ENCODE peak calls at places on chromosomes 1 and 21, in four cellular contexts. One of them, this sample, is unnamed.

GRCh38 chr1:66182551-66183178 is 351.3 kb upstream of the SGIP1 start:
- DNase-seq in WTC11: no peak
- DNase-seq in BJ: peak; percentile 62
- DNase-seq in fibroblast of the aortic adventitia: peak; percentile 75
- DNase-seq in this sample: peak; percentile 95

GRCh38 chr1:192959657-192960186 is 99.4 kb downstream of the UCHL5 start:
- DNase-seq in WTC11: no peak
- DNase-seq in BJ: no peak
- DNase-seq in fibroblast of the aortic adventitia: peak; percentile 31
- DNase-seq in this sample: no peak

GRCh38 chr1:186152227-186152944 is 222.7 kb downstream of the TPR start:
- DNase-seq in WTC11: no peak
- DNase-seq in BJ: peak; percentile 56
- DNase-seq in fibroblast of the aortic adventitia: peak; percentile 73
- DNase-seq in this sample: peak; percentile 76

GRCh38 chr1:228777211-228777610 is 41.9 kb downstream of the RHOU start:
- DNase-seq in WTC11: no peak
- DNase-seq in BJ: no peak
- DNase-seq in fibroblast of the aortic adventitia: no peak
- DNase-seq in this sample: no peak

GRCh38 chr1:36816348-36816747 is 218.0 kb downstream of the GRIK3 start:
- DNase-seq in WTC11: no peak
- DNase-seq in BJ: no peak
- DNase-seq in fibroblast of the aortic adventitia: no peak
- DNase-seq in this sample: no peak

GRCh38 chr1:185400057-185400456 is 83.0 kb upstream of the IVNS1ABP start:
- DNase-seq in WTC11: no peak
- DNase-seq in BJ: peak; percentile 51
- DNase-seq in fibroblast of the aortic adventitia: peak; percentile 76
- DNase-seq in this sample: peak; percentile 83

GRCh38 chr1:107534632-107535031 is 393.8 kb downstream of the NTNG1 start:
- DNase-seq in WTC11: no peak
- DNase-seq in BJ: no peak
- DNase-seq in fibroblast of the aortic adventitia: no peak
- DNase-seq in this sample: no peak

GRCh38 chr1:215344534-215344933 is 222.6 kb upstream of the KCTD3 start:
- DNase-seq in WTC11: no peak
- DNase-seq in BJ: no peak
- DNase-seq in fibroblast of the aortic adventitia: no peak
- DNase-seq in this sample: no peak

GRCh38 chr1:189899686-189900495 is 577.8 kb downstream of the BRINP3 start:
- DNase-seq in WTC11: no peak
- DNase-seq in BJ: no peak
- DNase-seq in fibroblast of the aortic adventitia: no peak
- DNase-seq in this sample: no peak

GRCh38 chr21:17671733-17672132 is 59.0 kb upstream of the BTG3 start:
- DNase-seq in WTC11: no peak
- DNase-seq in BJ: no peak
- DNase-seq in fibroblast of the aortic adventitia: no peak
- DNase-seq in this sample: no peak

GRCh38 chr1:39204441-39205081 is at the start of gene MACF1:
- DNase-seq in WTC11: no peak
- DNase-seq in BJ: peak; percentile 77
- DNase-seq in fibroblast of the aortic adventitia: peak; percentile 98
- DNase-seq in this sample: peak; percentile 98
- TF ChIP-seq CTCF in WTC11: no peak
- TF ChIP-seq CTCF in BJ: peak; percentile 62
- TF ChIP-seq CTCF in fibroblast of the aortic adventitia: peak; percentile 78
- TF ChIP-seq CTCF in this sample: peak; percentile 44

GRCh38 chr1:54810144-54810942 is 9.2 kb upstream of the TTC22 start:
- DNase-seq in WTC11: peak; percentile 84
- DNase-seq in BJ: no peak
- DNase-seq in fibroblast of the aortic adventitia: peak; percentile 62
- DNase-seq in this sample: no peak

GRCh38 chr1:54807756-54808155 is 6.6 kb upstream of the TTC22 start:
- DNase-seq in WTC11: no peak
- DNase-seq in BJ: no peak
- DNase-seq in fibroblast of the aortic adventitia: no peak
- DNase-seq in this sample: no peak

GRCh38 chr1:54806931-54807611 is 5.9 kb upstream of the TTC22 start:
- DNase-seq in WTC11: no peak
- DNase-seq in BJ: no peak
- DNase-seq in fibroblast of the aortic adventitia: peak; percentile 21
- DNase-seq in this sample: peak; percentile 30

GRCh38 chr1:54809496-54810074 is 8.5 kb upstream of the TTC22 start:
- DNase-seq in WTC11: no peak
- DNase-seq in BJ: no peak
- DNase-seq in fibroblast of the aortic adventitia: no peak
- DNase-seq in this sample: no peak

GRCh38 chr1:54808443-54809207 is 7.5 kb upstream of the TTC22 start:
- DNase-seq in WTC11: no peak
- DNase-seq in BJ: no peak
- DNase-seq in fibroblast of the aortic adventitia: no peak
- DNase-seq in this sample: no peak
- TF ChIP-seq CTCF in WTC11: no peak
- TF ChIP-seq CTCF in BJ: peak; percentile 55
- TF ChIP-seq CTCF in fibroblast of the aortic adventitia: peak; percentile 10
- TF ChIP-seq CTCF in this sample: peak; percentile 35

GRCh38 chr1:226649780-226650179 is 89.3 kb downstream of the ITPKB start:
- DNase-seq in WTC11: peak; percentile 40
- DNase-seq in BJ: no peak
- DNase-seq in fibroblast of the aortic adventitia: peak; percentile 58
- DNase-seq in this sample: no peak
- TF ChIP-seq CTCF in WTC11: no peak
- TF ChIP-seq CTCF in BJ: peak; percentile 36
- TF ChIP-seq CTCF in fibroblast of the aortic adventitia: peak; percentile 33
- TF ChIP-seq CTCF in this sample: no peak

GRCh38 chr1:237794071-237794470 is 96.7 kb downstream of the ZP4 start:
- DNase-seq in WTC11: no peak
- DNase-seq in BJ: no peak
- DNase-seq in fibroblast of the aortic adventitia: no peak
- DNase-seq in this sample: peak; percentile 3

GRCh38 chr1:237804516-237804915 is 86.2 kb downstream of the ZP4 start:
- DNase-seq in WTC11: no peak
- DNase-seq in BJ: no peak
- DNase-seq in fibroblast of the aortic adventitia: no peak
- DNase-seq in this sample: no peak

GRCh38 chr1:237795558-237795957 is 95.2 kb downstream of the ZP4 start:
- DNase-seq in WTC11: no peak
- DNase-seq in BJ: no peak
- DNase-seq in fibroblast of the aortic adventitia: no peak
- DNase-seq in this sample: no peak

DNA sequence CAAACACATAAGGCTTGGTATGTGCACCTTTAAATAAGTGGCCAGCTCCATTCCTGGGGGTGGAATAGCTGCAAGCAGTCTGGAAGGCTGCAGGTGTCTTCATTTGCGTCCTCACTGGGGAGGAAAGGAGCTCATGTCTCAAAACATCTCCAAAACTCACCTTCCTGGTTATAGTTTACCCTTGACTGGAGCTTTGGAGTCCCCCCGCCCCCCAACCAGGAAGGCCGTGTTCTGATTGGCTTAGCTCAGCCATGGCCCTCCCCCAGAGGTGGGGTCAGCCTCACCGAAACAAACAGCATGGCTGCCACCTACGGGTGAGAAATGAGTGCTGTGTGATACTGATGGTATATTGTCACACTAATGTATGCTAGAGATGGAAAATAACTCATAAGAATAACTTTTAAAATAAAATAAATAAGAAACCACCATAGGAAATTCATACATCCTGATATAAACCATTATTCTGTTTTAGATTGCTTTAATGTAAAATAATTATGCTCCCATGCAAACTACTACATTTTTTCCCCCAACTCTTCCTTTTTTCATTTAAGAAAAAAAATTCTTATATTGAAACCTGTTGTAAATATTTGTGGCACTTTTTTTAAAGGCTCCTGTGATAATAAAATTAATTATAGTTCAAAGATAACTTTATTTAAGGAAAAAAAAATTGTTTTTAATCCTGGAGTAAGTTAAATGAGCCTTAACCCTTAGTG is 90.8 kb downstream of the ZP4 start:
- DNase-seq in WTC11: peak; percentile 88
- DNase-seq in BJ: no peak
- DNase-seq in fibroblast of the aortic adventitia: no peak
- DNase-seq in this sample: no peak
- TF ChIP-seq CTCF in WTC11: peak; percentile 38
- TF ChIP-seq CTCF in BJ: no peak
- TF ChIP-seq CTCF in fibroblast of the aortic adventitia: no peak
- TF ChIP-seq CTCF in this sample: peak; percentile 10

GRCh38 chr1:26745191-26745590 is 42.6 kb upstream of the PIGV start:
- DNase-seq in WTC11: no peak
- DNase-seq in BJ: no peak
- DNase-seq in fibroblast of the aortic adventitia: no peak
- DNase-seq in this sample: peak; percentile 75

GRCh38 chr1:26743426-26744059 is 44.2 kb upstream of the PIGV start:
- DNase-seq in WTC11: no peak
- DNase-seq in BJ: no peak
- DNase-seq in fibroblast of the aortic adventitia: no peak
- DNase-seq in this sample: no peak

GRCh38 chr1:26747048-26747447 is 40.7 kb upstream of the PIGV start:
- DNase-seq in WTC11: no peak
- DNase-seq in BJ: no peak
- DNase-seq in fibroblast of the aortic adventitia: no peak
- DNase-seq in this sample: no peak

GRCh38 chr1:26740958-26741357 is 45.1 kb downstream of the ARID1A start:
- DNase-seq in WTC11: no peak
- DNase-seq in BJ: no peak
- DNase-seq in fibroblast of the aortic adventitia: no peak
- DNase-seq in this sample: no peak

GRCh38 chr1:26744075-26744958 is 43.4 kb upstream of the PIGV start:
- DNase-seq in WTC11: peak; percentile 62
- DNase-seq in BJ: peak; percentile 47
- DNase-seq in fibroblast of the aortic adventitia: peak; percentile 92
- DNase-seq in this sample: peak; percentile 91
- TF ChIP-seq CTCF in WTC11: no peak
- TF ChIP-seq CTCF in BJ: no peak
- TF ChIP-seq CTCF in fibroblast of the aortic adventitia: no peak
- TF ChIP-seq CTCF in this sample: no peak

GRCh38 chr1:15916417-15916816 is 59.5 kb downstream of the ZBTB17 start:
- DNase-seq in WTC11: no peak
- DNase-seq in BJ: no peak
- DNase-seq in fibroblast of the aortic adventitia: no peak
- DNase-seq in this sample: peak; percentile 5
- TF ChIP-seq CTCF in WTC11: no peak
- TF ChIP-seq CTCF in BJ: no peak
- TF ChIP-seq CTCF in fibroblast of the aortic adventitia: no peak
- TF ChIP-seq CTCF in this sample: no peak

DNA sequence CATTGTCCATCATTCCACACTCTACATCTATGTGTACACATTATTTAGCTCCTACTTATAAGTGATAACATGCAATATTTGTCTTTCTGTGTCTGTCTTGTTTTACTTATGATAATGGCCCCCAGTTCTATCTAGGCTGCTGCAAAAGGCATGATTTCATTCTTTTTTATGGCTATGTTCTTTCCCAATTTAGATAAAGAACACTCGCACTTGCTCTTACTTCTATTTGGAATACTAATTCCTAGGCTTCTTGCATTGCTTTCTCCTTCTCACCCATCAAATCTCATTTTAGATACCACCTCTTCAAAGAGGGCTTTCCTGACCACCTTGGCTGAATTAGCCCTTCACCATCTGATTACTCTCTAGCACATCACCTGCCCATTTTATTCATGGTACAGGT is 3.0 kb upstream of the RGS4 start:
- DNase-seq in WTC11: no peak
- DNase-seq in BJ: no peak
- DNase-seq in fibroblast of the aortic adventitia: no peak
- DNase-seq in this sample: no peak
- TF ChIP-seq CTCF in WTC11: no peak
- TF ChIP-seq CTCF in BJ: no peak
- TF ChIP-seq CTCF in fibroblast of the aortic adventitia: no peak
- TF ChIP-seq CTCF in this sample: no peak

GRCh38 chr1:201310986-201311355 is 27.7 kb downstream of the PKP1 start:
- DNase-seq in WTC11: no peak
- DNase-seq in BJ: no peak
- DNase-seq in fibroblast of the aortic adventitia: no peak
- DNase-seq in this sample: peak; percentile 35

GRCh38 chr1:201307760-201308499 is 24.6 kb downstream of the PKP1 start:
- DNase-seq in WTC11: no peak
- DNase-seq in BJ: no peak
- DNase-seq in fibroblast of the aortic adventitia: no peak
- DNase-seq in this sample: no peak

GRCh38 chr1:201311356-201312011 is 28.2 kb downstream of the PKP1 start:
- DNase-seq in WTC11: no peak
- DNase-seq in BJ: no peak
- DNase-seq in fibroblast of the aortic adventitia: no peak
- DNase-seq in this sample: no peak

GRCh38 chr1:201310251-201310985 is 27.1 kb downstream of the PKP1 start:
- DNase-seq in WTC11: no peak
- DNase-seq in BJ: no peak
- DNase-seq in fibroblast of the aortic adventitia: no peak
- DNase-seq in this sample: no peak

GRCh38 chr1:201309420-201309819 is 26.1 kb downstream of the PKP1 start:
- DNase-seq in WTC11: peak; percentile 78
- DNase-seq in BJ: no peak
- DNase-seq in fibroblast of the aortic adventitia: peak; percentile 41
- DNase-seq in this sample: peak; percentile 67
- TF ChIP-seq CTCF in WTC11: no peak
- TF ChIP-seq CTCF in BJ: peak; percentile 4
- TF ChIP-seq CTCF in fibroblast of the aortic adventitia: no peak
- TF ChIP-seq CTCF in this sample: peak; percentile 9

This sample was measured in astrocyte.